ENCODE peak calls at places on chromosome 11, in six cellular contexts. I, H, Y, Q, Z and C are unnamed samples.

GRCh38 chr11:117226388-117227385 is 5.2 kb downstream of the PCSK7 start:
- ATAC-seq in I (peak), H (peak), Y (peak), Q (peak), Z (peak), C (peak)

GRCh38 chr11:19846654-19847330 is 134.2 kb downstream of the NAV2 start:
- ATAC-seq in I (no peak), H (no peak), Y (no peak), Q (no peak), Z (no peak), C (no peak)

GRCh38 chr11:33747969-33748368 is 11.7 kb upstream of the CD59 start:
- ATAC-seq in I (no peak), H (no peak), Y (no peak), Q (no peak), Z (no peak), C (no peak)

GRCh38 chr11:9092846-9093778 is 1.7 kb upstream of the SCUBE2 start:
- ATAC-seq in I (no peak), H (no peak), Y (peak), Q (peak), Z (peak), C (no peak)

GRCh38 chr11:10770626-10771254 is 19.7 kb downstream of the CTR9 start:
- ATAC-seq in I (peak), H (peak), Y (peak), Q (peak), Z (peak), C (no peak)

GRCh38 chr11:68498313-68498712 is 37.8 kb downstream of the PPP6R3 start:
- ATAC-seq in I (peak), H (peak), Y (no peak), Q (peak), Z (no peak), C (no peak)

GRCh38 chr11:11000546-11001283 is 142.9 kb upstream of the ZBED5 start:
- ATAC-seq in I (no peak), H (no peak), Y (no peak), Q (no peak), Z (no peak), C (no peak)

GRCh38 chr11:118691926-118692830 is 12.7 kb upstream of the TREH start:
- ATAC-seq in I (no peak), H (no peak), Y (no peak), Q (peak), Z (no peak), C (no peak)

DNA sequence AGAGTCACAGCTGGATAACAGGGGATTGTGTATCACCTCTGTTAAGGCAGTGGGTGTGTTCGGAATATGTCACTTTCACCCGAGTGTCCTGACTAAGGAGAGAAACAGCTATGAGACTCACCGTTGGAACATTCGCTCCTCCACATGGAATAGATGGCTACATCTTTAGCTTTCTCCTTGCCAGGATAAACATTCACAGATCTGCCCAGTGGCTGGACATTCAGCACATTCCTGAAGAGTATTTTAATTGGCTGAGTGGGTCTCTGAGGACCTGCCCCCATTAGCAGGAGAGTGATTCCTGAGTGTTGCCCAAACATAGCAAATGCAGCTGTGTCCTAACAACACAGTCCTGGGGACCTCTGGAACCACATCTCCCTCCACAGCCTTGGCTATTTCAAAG is 434.9 kb upstream of the CADM1 start:
- ATAC-seq in I (peak), H (no peak), Y (no peak), Q (peak), Z (no peak), C (peak)
- H3K4me3 ChIP-seq in I (no peak), H (no peak), Y (no peak), Q (no peak), Z (no peak), C (no peak)

GRCh38 chr11:123653997-123654565 is 343 bp downstream of the SCN3B start:
- ATAC-seq in I (peak), H (peak), Y (peak), Q (peak), Z (peak), C (peak)

GRCh38 chr11:123659311-123659710 is 4.9 kb upstream of the SCN3B start:
- ATAC-seq in I (no peak), H (no peak), Y (no peak), Q (no peak), Z (no peak), C (peak)

GRCh38 chr11:123650901-123651300 is 3.5 kb downstream of the SCN3B start:
- ATAC-seq in I (no peak), H (no peak), Y (no peak), Q (no peak), Z (no peak), C (no peak)

GRCh38 chr11:123654566-123655081 is at the start of gene SCN3B:
- ATAC-seq in I (peak), H (peak), Y (peak), Q (peak), Z (peak), C (peak)

GRCh38 chr11:123653405-123653996 is 923 bp downstream of the SCN3B start:
- ATAC-seq in I (no peak), H (peak), Y (peak), Q (no peak), Z (peak), C (no peak)
- TF ChIP-seq EP300 in I (no peak), H (no peak), Y (no peak), Q (no peak), Z (no peak), C (no peak)

GRCh38 chr11:2398664-2399355 is 1.7 kb upstream of the TSSC4 start:
- ATAC-seq in I (no peak), H (peak), Y (no peak), Q (no peak), Z (no peak), C (no peak)
- H3K4me3 ChIP-seq in I (no peak), H (peak), Y (peak), Q (peak), Z (peak), C (no peak)

DNA sequence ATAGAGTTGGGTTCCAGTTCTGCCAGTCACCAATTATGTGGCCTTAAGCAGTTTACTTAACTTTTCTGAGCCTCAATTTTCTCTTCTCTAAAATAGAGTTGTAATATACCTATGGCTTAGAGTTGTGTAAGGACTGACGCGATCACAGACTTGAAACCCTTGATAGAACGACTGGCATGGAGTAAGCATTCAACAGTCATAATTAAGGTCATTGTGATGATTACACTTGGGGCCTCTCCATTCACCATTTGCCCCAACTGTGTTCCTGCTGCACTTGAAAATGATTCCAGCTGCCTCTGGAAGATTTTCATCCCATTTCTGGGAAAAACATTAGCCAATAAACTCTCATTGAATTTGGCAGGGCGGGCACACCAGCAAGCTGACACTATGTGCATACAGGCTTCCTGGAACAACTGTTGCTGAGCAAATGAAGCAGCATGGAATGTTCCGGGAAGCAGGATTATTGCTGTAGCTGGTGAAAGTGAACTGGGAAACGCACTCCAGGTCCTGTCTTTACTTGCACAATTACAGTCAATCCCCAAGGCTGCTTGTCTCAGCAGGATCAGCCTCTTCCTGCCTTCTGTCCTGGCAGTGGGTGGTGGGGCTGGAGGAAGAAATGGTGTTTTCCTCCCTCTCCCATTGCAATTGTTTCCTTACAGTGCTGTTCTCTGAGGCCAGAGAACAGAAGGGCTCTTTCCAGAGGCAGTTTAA is 19.6 kb downstream of the CD44 start:
- ATAC-seq in I (peak), H (no peak), Y (no peak), Q (no peak), Z (no peak), C (peak)
- TF ChIP-seq EP300 in I (no peak), H (no peak), Y (no peak), Q (no peak), Z (no peak), C (no peak)

GRCh38 chr11:1570896-1571759 is 943 bp downstream of the DUSP8 start:
- ATAC-seq in I (no peak), H (no peak), Y (no peak), Q (no peak), Z (no peak), C (no peak)
- H3K4me3 ChIP-seq in I (peak), H (peak), Y (peak), Q (no peak), Z (peak), C (peak)

GRCh38 chr11:125588505-125588904 is 4.1 kb upstream of the STT3A start:
- ATAC-seq in I (no peak), H (no peak), Y (no peak), Q (no peak), Z (no peak), C (no peak)

GRCh38 chr11:125591659-125592304 is 870 bp upstream of the STT3A start:
- ATAC-seq in I (peak), H (peak), Y (peak), Q (peak), Z (peak), C (peak)

GRCh38 chr11:125593113-125593761 is 585 bp downstream of the STT3A start:
- ATAC-seq in I (peak), H (peak), Y (peak), Q (peak), Z (peak), C (no peak)

GRCh38 chr11:125594958-125595357 is 2.3 kb downstream of the STT3A start:
- ATAC-seq in I (no peak), H (no peak), Y (no peak), Q (no peak), Z (no peak), C (no peak)

GRCh38 chr11:125592305-125593112 is at the start of gene STT3A:
- ATAC-seq in I (peak), H (peak), Y (peak), Q (peak), Z (peak), C (peak)
- TF ChIP-seq EP300 in I (no peak), H (peak), Y (no peak), Q (no peak), Z (no peak), C (no peak)

GRCh38 chr11:6401439-6401838 is 11.2 kb downstream of the SMPD1 start:
- ATAC-seq in I (no peak), H (no peak), Y (no peak), Q (no peak), Z (no peak), C (no peak)
- H3K4me3 ChIP-seq in I (no peak), H (no peak), Y (no peak), Q (no peak), Z (no peak), C (no peak)

GRCh38 chr11:62398011-62398994 is 20.5 kb upstream of the SCGB1A1 start:
- ATAC-seq in I (peak), H (peak), Y (peak), Q (no peak), Z (peak), C (peak)
- TF ChIP-seq EP300 in I (no peak), H (peak), Y (no peak), Q (no peak), Z (no peak), C (no peak)

GRCh38 chr11:125171974-125172373 is 7.4 kb downstream of the PKNOX2 start:
- ATAC-seq in I (no peak), H (no peak), Y (no peak), Q (no peak), Z (no peak), C (no peak)
- H3K4me3 ChIP-seq in I (no peak), H (no peak), Y (no peak), Q (no peak), Z (no peak), C (no peak)